ENCODE peak calls at places on chromosomes 6 and 20, in eight cellular contexts. O, Y, I, T, P, Q, S and R are unnamed samples.

GRCh38 chr20:36240076-36240475 is 3.8 kb downstream of the AAR2 start:
- DNase-seq in O (no peak), Y (no peak), I (no peak), T (no peak), P (no peak), Q (no peak), S (no peak), R (no peak)

GRCh38 chr20:38674178-38675133 is 49.8 kb upstream of the SLC32A1 start:
- DNase-seq in O (no peak), Y (no peak), I (peak; percentile 24), T (no peak), P (peak; percentile 29), Q (no peak), S (peak; percentile 64), R (no peak)

GRCh38 chr20:9177278-9177677 is 108.4 kb downstream of the PLCB4 start:
- DNase-seq in O (peak; percentile 35), Y (no peak), I (no peak), T (no peak), P (no peak), Q (no peak), S (no peak), R (no peak)

GRCh38 chr20:2299301-2299700 is 3.5 kb downstream of the TGM3 start:
- DNase-seq in O (peak; percentile 58), Y (no peak), I (peak; percentile 53), T (peak; percentile 96), P (peak; percentile 31), Q (no peak), S (no peak), R (no peak)

GRCh38 chr6:54847799-54848597 is 1.4 kb downstream of the FAM83B start:
- DNase-seq in O (no peak), Y (no peak), I (no peak), T (no peak), P (no peak), Q (no peak), S (no peak), R (peak; percentile 55)

GRCh38 chr6:27280064-27280539 is 32.0 kb downstream of the POM121L2 start:
- DNase-seq in O (peak; percentile 72), Y (no peak), I (peak; percentile 17), T (no peak), P (peak; percentile 15), Q (no peak), S (peak; percentile 39), R (no peak)

GRCh38 chr20:10366898-10367419 is 67.1 kb downstream of the MKKS start:
- DNase-seq in O (no peak), Y (no peak), I (no peak), T (no peak), P (no peak), Q (no peak), S (peak; percentile 76), R (no peak)

GRCh38 chr6:11744753-11745152 is 33.9 kb downstream of the ADTRP start:
- DNase-seq in O (no peak), Y (peak; percentile 83), I (peak; percentile 66), T (no peak), P (peak; percentile 74), Q (no peak), S (peak; percentile 45), R (no peak)

DNA sequence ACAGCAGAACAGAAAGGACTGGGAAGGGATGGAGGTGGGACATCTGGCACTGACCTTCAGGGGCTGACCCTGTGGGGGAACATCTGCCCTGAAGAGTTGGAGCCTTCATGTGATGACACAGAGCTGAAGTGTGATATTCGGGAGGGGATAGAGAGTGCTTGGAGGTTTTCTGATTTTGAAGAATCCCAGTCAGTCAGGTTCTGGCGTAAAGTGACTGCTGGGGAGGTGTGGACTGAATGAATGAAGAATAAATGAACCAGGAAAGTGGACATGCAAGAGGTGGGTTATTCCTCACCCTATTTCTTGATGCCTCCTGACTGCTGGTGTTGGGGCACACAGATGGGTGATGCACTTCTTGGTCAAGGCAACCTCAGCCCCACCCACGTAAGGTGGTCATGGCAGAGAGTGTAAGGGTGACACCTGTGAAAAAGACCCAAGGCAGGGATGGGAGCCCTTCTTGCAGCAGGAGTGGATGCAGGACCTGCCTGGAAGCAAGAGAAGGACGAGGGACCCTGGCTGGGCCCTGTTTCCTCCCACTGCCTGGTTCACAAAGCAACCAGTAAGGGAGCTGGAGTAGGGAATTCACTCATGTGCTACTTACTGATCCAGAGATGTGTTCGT is 13.1 kb downstream of the MICA start:
- DNase-seq in O (no peak), Y (no peak), I (no peak), T (no peak), P (no peak), Q (no peak), S (no peak), R (no peak)
- TF ChIP-seq POLR2A in O (no peak), Y (no peak), I (no peak), T (no peak), P (no peak), Q (no peak), S (no peak), R (no peak)

GRCh38 chr20:50509923-50510705 is at the start of gene PTPN1:
- DNase-seq in O (peak; percentile 98), Y (peak; percentile 99), I (peak; percentile 99), T (peak; percentile 99), P (peak; percentile 99), Q (peak; percentile 95), S (peak; percentile 99), R (peak; percentile 91)
- TF ChIP-seq POLR2A in O (peak; percentile 87), Y (peak; percentile 97), I (peak; percentile 98), T (peak; percentile 99), P (peak; percentile 100), Q (peak; percentile 97), S (peak; percentile 99), R (peak; percentile 98)

DNA sequence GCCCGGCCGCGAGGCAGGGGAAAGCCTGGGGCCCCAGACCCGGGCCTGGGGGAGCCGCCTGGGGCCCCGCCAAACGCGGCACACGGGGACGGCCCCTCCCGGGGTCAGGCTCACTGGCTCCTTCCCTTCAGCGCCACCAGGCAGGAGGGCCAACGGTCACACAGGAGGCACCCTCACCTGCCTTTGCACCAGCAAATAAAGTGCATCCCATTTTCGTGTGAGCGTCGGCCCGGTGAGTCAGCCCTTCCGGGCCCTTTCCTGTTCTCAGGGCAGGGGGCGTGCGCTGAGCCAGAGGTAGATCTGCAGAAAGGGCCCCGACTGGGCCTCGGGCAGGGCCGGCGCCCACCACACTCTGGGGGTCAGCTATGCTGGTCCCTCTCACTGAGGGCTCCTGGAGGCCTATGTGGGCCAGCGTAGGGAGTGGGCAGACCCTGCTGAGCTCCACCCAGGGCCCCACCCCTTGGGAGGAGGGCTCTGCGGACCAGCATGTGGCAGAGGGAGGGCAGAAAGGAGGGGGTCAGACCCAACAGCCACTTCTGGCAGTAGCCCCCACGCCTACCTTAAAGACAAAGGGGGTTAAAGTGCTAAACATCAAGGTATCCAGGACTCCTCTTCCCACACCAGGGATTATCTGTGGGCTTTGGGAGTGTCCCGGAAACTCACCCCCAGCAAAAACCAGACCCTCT is 931 bp upstream of the UCKL1 start:
- DNase-seq in O (peak; percentile 82), Y (peak; percentile 78), I (peak; percentile 68), T (peak; percentile 81), P (peak; percentile 73), Q (no peak), S (peak; percentile 69), R (peak; percentile 87)
- TF ChIP-seq POLR2A in O (peak; percentile 62), Y (no peak), I (no peak), T (peak; percentile 45), P (peak; percentile 66), Q (no peak), S (peak; percentile 54), R (no peak)

DNA sequence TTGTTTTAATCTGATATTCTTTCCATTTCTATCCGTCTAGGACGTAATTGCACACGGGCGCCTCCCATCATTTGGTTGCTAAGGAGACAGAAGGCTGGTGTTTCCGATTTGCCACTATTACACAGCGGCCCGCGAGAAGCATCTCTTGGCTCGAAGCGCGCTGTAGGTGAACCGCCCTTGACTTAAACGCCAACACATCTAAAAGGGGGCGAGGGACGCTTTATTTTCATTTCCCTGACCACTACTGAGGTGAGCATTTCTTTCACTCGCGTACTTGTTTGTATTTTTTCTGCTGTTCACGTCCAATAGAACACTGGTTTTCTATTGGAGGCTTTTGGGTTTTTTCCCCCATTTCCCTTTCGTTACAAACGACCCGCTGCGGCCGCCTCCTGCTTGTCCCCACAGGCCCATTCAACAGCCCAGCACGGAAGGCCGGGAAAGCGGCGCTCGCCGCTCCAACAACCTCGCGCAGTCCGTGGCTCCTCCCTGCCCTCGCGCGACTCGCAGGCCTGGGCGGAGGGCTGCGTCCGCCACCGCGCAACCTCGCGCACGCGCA is 505 bp upstream of the WRNIP1 start:
- DNase-seq in O (peak; percentile 69), Y (peak; percentile 51), I (peak; percentile 44), T (peak; percentile 69), P (peak; percentile 67), Q (peak; percentile 86), S (no peak), R (peak; percentile 50)
- TF ChIP-seq POLR2A in O (peak; percentile 79), Y (no peak), I (peak; percentile 71), T (no peak), P (no peak), Q (no peak), S (peak; percentile 58), R (peak; percentile 74)

DNA sequence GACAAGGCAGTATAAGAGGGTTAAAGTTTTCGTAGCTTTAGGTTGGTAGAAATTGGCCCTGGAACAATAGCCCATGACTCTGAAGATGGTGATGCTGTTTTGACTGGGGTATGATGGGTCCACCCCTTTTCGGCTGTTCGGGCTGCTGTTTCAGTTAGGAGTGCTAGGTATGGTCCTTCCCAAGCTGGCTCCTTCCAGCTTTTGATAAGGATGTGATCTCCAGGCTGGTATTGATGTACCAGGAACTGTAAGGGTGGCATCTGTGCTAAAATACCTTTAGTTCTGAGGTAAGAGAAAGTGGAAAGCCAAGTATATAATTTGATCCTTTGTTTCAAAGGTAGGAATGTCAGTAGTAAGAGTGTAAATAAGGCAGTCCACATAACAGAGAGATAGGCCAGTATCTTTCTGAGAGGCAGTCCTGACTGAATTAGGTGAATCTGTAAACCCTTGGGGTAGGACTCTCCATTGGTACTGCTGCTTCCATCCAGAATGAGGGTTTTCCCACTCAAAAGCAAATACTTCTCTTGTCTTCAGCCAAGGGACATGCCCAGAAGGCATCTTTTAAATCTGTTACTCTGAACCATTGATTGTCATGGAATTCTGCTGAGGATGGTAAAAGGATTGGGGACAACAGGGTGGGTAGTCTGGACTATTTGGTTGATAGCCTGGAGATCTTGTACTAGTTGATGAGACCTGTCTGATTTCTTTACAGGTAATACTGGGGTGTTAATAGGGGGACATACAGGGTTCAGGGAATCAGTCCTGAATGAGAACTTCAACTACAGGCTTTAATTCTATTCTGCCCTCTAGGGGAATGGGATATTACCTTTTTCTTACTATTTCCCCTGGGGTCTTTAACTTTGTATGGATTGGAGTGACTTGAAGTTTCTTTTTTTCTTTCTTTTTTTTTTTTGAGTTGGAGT is 6.1 kb upstream of the ZNFX1 start:
- DNase-seq in O (no peak), Y (no peak), I (no peak), T (no peak), P (no peak), Q (no peak), S (no peak), R (no peak)
- TF ChIP-seq POLR2A in O (no peak), Y (no peak), I (no peak), T (no peak), P (no peak), Q (no peak), S (peak; percentile 19), R (no peak)